ENCODE peak calls at places on chromosomes 1 and 21, in nine cellular contexts. Y is left cardiac atrium; K is H54; J is WERI-Rb-1; Z is T-helper 1 cell; M is stimulated activated CD4-positive, alpha-beta T cell treated with anti-CD3 and anti-CD28 coated beads, Interleukin-4, amount 100 ng/mL, for 4 hours; I is pancreas; N is ACHN; P is stimulated activated naive B cell treated with anti-CD40 and anti-IgM and Interleukin-4, amounts not matched to agents 10 μg/mL and 1 μg/mL and 100 μg/mL, for 72 hours. C is an unnamed sample.

GRCh38 chr1:29514361-29515187 is 278.3 kb downstream of the PTPRU start:
- DNase-seq in Y (no peak), K (no peak), J (no peak), Z (no peak), M (no peak), I (no peak), N (no peak), P (no peak), C (no peak)

GRCh38 chr1:32275424-32275823 is 16.5 kb upstream of the HDAC1 start:
- DNase-seq in Y (no peak), K (no peak), J (no peak), Z (no peak), M (no peak), I (no peak), N (no peak), P (no peak), C (no peak)

GRCh38 chr1:41843378-41843777 is 75.3 kb downstream of the HIVEP3 start:
- DNase-seq in Y (no peak), K (no peak), J (no peak), Z (no peak), M (no peak), I (no peak), N (no peak), P (no peak), C (no peak)

GRCh38 chr1:75130312-75130677 is 3.9 kb upstream of the LHX8 start:
- DNase-seq in Y (no peak), K (no peak), J (no peak), Z (no peak), M (no peak), I (no peak), N (no peak), P (no peak), C (no peak)

GRCh38 chr21:29625990-29626389 is 313.8 kb downstream of the GRIK1 start:
- DNase-seq in Y (no peak), K (no peak), J (no peak), Z (no peak), M (no peak), I (no peak), N (no peak), P (no peak), C (no peak)

GRCh38 chr1:199272107-199272506 is 633.3 kb downstream of the PTPRC start:
- DNase-seq in Y (no peak), K (no peak), J (no peak), Z (no peak), M (no peak), I (no peak), N (no peak), P (no peak), C (no peak)

GRCh38 chr1:33791251-33791650 is 72.6 kb upstream of the HMGB4 start:
- DNase-seq in Y (no peak), K (no peak), J (no peak), Z (no peak), M (no peak), I (no peak), N (no peak), P (no peak), C (no peak)

GRCh38 chr1:109989656-109990653 is 5.4 kb downstream of the AHCYL1 start:
- DNase-seq in Y (no peak), K (no peak), J (no peak), Z (no peak), M (no peak), I (no peak), N (no peak), P (no peak), C (no peak)

GRCh38 chr1:29823536-29823935 is 587.2 kb downstream of the PTPRU start:
- DNase-seq in Y (no peak), K (no peak), J (peak), Z (no peak), M (no peak), I (no peak), N (no peak), P (no peak), C (no peak)

GRCh38 chr21:44394733-44395132 is 41.3 kb downstream of the TRPM2 start:
- DNase-seq in Y (no peak), K (no peak), J (no peak), Z (no peak), M (no peak), I (no peak), N (no peak), P (no peak), C (no peak)

GRCh38 chr1:12478612-12478985 is 139.4 kb downstream of the DHRS3 start:
- DNase-seq in Y (no peak), K (no peak), J (no peak), Z (no peak), M (no peak), I (no peak), N (no peak), P (no peak), C (no peak)

GRCh38 chr1:3067671-3068399 is 1.2 kb upstream of the PRDM16 start:
- DNase-seq in Y (peak), K (no peak), J (no peak), Z (no peak), M (no peak), I (peak), N (no peak), P (no peak), C (no peak)

GRCh38 chr1:30525980-30526651 is 197.3 kb downstream of the MATN1 start:
- DNase-seq in Y (peak), K (peak), J (no peak), Z (no peak), M (no peak), I (peak), N (peak), P (no peak), C (no peak)

GRCh38 chr21:21921410-21922232 is 923.4 kb downstream of the NCAM2 start:
- DNase-seq in Y (no peak), K (peak), J (no peak), Z (no peak), M (no peak), I (no peak), N (peak), P (no peak), C (no peak)

GRCh38 chr1:1299686-1300351 is 7.9 kb downstream of the ACAP3 start:
- DNase-seq in Y (no peak), K (no peak), J (peak), Z (no peak), M (no peak), I (no peak), N (no peak), P (no peak), C (no peak)

GRCh38 chr1:47482783-47483182 is 44.9 kb downstream of the FOXD2 start:
- DNase-seq in Y (no peak), K (no peak), J (no peak), Z (no peak), M (no peak), I (no peak), N (no peak), P (no peak), C (no peak)

GRCh38 chr1:180157576-180158057 is 2.9 kb downstream of the QSOX1 start:
- DNase-seq in Y (no peak), K (no peak), J (no peak), Z (no peak), M (no peak), I (peak), N (no peak), P (no peak), C (no peak)

GRCh38 chr1:29852248-29852647 is 615.9 kb downstream of the PTPRU start:
- DNase-seq in Y (no peak), K (no peak), J (no peak), Z (no peak), M (no peak), I (no peak), N (no peak), P (no peak), C (no peak)

GRCh38 chr1:25905680-25906643 is at the start of gene STMN1:
- DNase-seq in Y (peak), K (peak), J (peak), Z (peak), M (peak), I (peak), N (peak), P (peak), C (peak)

GRCh38 chr1:192098001-192098400 is 60.3 kb upstream of the RGS18 start:
- DNase-seq in Y (no peak), K (no peak), J (no peak), Z (no peak), M (no peak), I (no peak), N (no peak), P (no peak), C (no peak)

GRCh38 chr1:31238986-31239613 is 587 bp downstream of the NKAIN1 start:
- DNase-seq in Y (no peak), K (no peak), J (peak), Z (no peak), M (no peak), I (no peak), N (no peak), P (no peak), C (no peak)

GRCh38 chr1:212782422-212783154 is 9.0 kb downstream of the NSL1 start:
- DNase-seq in Y (no peak), K (no peak), J (no peak), Z (no peak), M (no peak), I (no peak), N (peak), P (no peak), C (no peak)

GRCh38 chr1:175935566-175936115 is 192.2 kb upstream of the TNR start:
- DNase-seq in Y (no peak), K (no peak), J (no peak), Z (no peak), M (no peak), I (no peak), N (no peak), P (no peak), C (no peak)

GRCh38 chr1:200893411-200893901 is 1.2 kb upstream of the INAVA start:
- DNase-seq in Y (no peak), K (no peak), J (no peak), Z (no peak), M (no peak), I (no peak), N (no peak), P (no peak), C (no peak)

GRCh38 chr1:54302549-54302948 is 102.6 kb downstream of the MRPL37 start:
- DNase-seq in Y (no peak), K (no peak), J (no peak), Z (no peak), M (no peak), I (no peak), N (no peak), P (no peak), C (no peak)

GRCh38 chr1:163379801-163380200 is 58.0 kb downstream of the NUF2 start:
- DNase-seq in Y (no peak), K (no peak), J (no peak), Z (no peak), M (no peak), I (no peak), N (no peak), P (no peak), C (no peak)

GRCh38 chr1:176515310-176515709 is 52.3 kb downstream of the PAPPA2 start:
- DNase-seq in Y (no peak), K (peak), J (no peak), Z (no peak), M (no peak), I (no peak), N (peak), P (no peak), C (no peak)

GRCh38 chr21:41425954-41426655 is at the start of gene MX1:
- DNase-seq in Y (peak), K (no peak), J (no peak), Z (peak), M (peak), I (peak), N (peak), P (peak), C (peak)